ENCODE peak calls at places on chromosome 17, in seven cellular contexts. One of them, this sample, is unnamed.

GRCh38 chr17:16872836-16873653 is 98.9 kb downstream of the TNFRSF13B start:
- DNase-seq in mesendoderm: peak; percentile 61
- DNase-seq in myocyte: no peak
- DNase-seq in B cell: no peak
- DNase-seq in stomach: peak; percentile 45
- DNase-seq in CD4-positive, alpha-beta T cell: peak; percentile 40
- DNase-seq in cardiac fibroblast: peak; percentile 6
- DNase-seq in this sample: no peak

GRCh38 chr17:38750312-38751121 is 2.0 kb upstream of the PSMB3 start:
- DNase-seq in mesendoderm: peak; percentile 57
- DNase-seq in myocyte: no peak
- DNase-seq in B cell: no peak
- DNase-seq in stomach: no peak
- DNase-seq in CD4-positive, alpha-beta T cell: no peak
- DNase-seq in cardiac fibroblast: no peak
- DNase-seq in this sample: no peak

GRCh38 chr17:6045621-6046357 is 24.4 kb upstream of the WSCD1 start:
- DNase-seq in mesendoderm: peak; percentile 37
- DNase-seq in myocyte: no peak
- DNase-seq in B cell: no peak
- DNase-seq in stomach: no peak
- DNase-seq in CD4-positive, alpha-beta T cell: no peak
- DNase-seq in cardiac fibroblast: no peak
- DNase-seq in this sample: no peak

GRCh38 chr17:81516439-81516838 is 3.8 kb upstream of the ACTG1 start:
- DNase-seq in mesendoderm: no peak
- DNase-seq in myocyte: no peak
- DNase-seq in B cell: no peak
- DNase-seq in stomach: no peak
- DNase-seq in CD4-positive, alpha-beta T cell: no peak
- DNase-seq in cardiac fibroblast: no peak
- DNase-seq in this sample: no peak

GRCh38 chr17:2181206-2181983 is 122.2 kb downstream of the SMG6 start:
- DNase-seq in mesendoderm: peak; percentile 75
- DNase-seq in myocyte: peak; percentile 83
- DNase-seq in B cell: no peak
- DNase-seq in stomach: no peak
- DNase-seq in CD4-positive, alpha-beta T cell: no peak
- DNase-seq in cardiac fibroblast: peak; percentile 97
- DNase-seq in this sample: no peak

GRCh38 chr17:37478187-37478586 is 11.5 kb upstream of the DUSP14 start:
- DNase-seq in mesendoderm: no peak
- DNase-seq in myocyte: peak; percentile 56
- DNase-seq in B cell: no peak
- DNase-seq in stomach: no peak
- DNase-seq in CD4-positive, alpha-beta T cell: no peak
- DNase-seq in cardiac fibroblast: peak; percentile 85
- DNase-seq in this sample: no peak

GRCh38 chr17:48003686-48004120 is 32.8 kb downstream of the CDK5RAP3 start:
- DNase-seq in mesendoderm: peak; percentile 53
- DNase-seq in myocyte: no peak
- DNase-seq in B cell: no peak
- DNase-seq in stomach: no peak
- DNase-seq in CD4-positive, alpha-beta T cell: no peak
- DNase-seq in cardiac fibroblast: no peak
- DNase-seq in this sample: no peak

GRCh38 chr17:43591750-43592562 is 45.8 kb upstream of the ETV4 start:
- DNase-seq in mesendoderm: peak; percentile 86
- DNase-seq in myocyte: peak; percentile 69
- DNase-seq in B cell: no peak
- DNase-seq in stomach: peak; percentile 31
- DNase-seq in CD4-positive, alpha-beta T cell: no peak
- DNase-seq in cardiac fibroblast: peak; percentile 91
- DNase-seq in this sample: no peak

GRCh38 chr17:50372708-50373556 is at the start of the genes EME1 and MRPL27:
- DNase-seq in mesendoderm: peak; percentile 95
- DNase-seq in myocyte: peak; percentile 91
- DNase-seq in B cell: peak; percentile 89
- DNase-seq in stomach: peak; percentile 82
- DNase-seq in CD4-positive, alpha-beta T cell: peak; percentile 81
- DNase-seq in cardiac fibroblast: peak; percentile 83
- DNase-seq in this sample: peak; percentile 75

GRCh38 chr17:80068301-80069160 is 32.1 kb downstream of the CCDC40 start:
- DNase-seq in mesendoderm: peak; percentile 27
- DNase-seq in myocyte: no peak
- DNase-seq in B cell: no peak
- DNase-seq in stomach: peak; percentile 54
- DNase-seq in CD4-positive, alpha-beta T cell: no peak
- DNase-seq in cardiac fibroblast: peak; percentile 54
- DNase-seq in this sample: no peak

GRCh38 chr17:4710693-4711634 is 532 bp downstream of the ARRB2 start:
- DNase-seq in mesendoderm: no peak
- DNase-seq in myocyte: no peak
- DNase-seq in B cell: peak; percentile 61
- DNase-seq in stomach: peak; percentile 35
- DNase-seq in CD4-positive, alpha-beta T cell: peak; percentile 56
- DNase-seq in cardiac fibroblast: no peak
- DNase-seq in this sample: peak; percentile 78

GRCh38 chr17:50883850-50884291 is 17.7 kb upstream of the TOB1 start:
- DNase-seq in mesendoderm: no peak
- DNase-seq in myocyte: no peak
- DNase-seq in B cell: no peak
- DNase-seq in stomach: peak; percentile 53
- DNase-seq in CD4-positive, alpha-beta T cell: no peak
- DNase-seq in cardiac fibroblast: no peak
- DNase-seq in this sample: no peak

GRCh38 chr17:74532115-74532514 is 840 bp upstream of the CD300LB start:
- DNase-seq in mesendoderm: peak; percentile 39
- DNase-seq in myocyte: no peak
- DNase-seq in B cell: no peak
- DNase-seq in stomach: peak; percentile 35
- DNase-seq in CD4-positive, alpha-beta T cell: peak; percentile 16
- DNase-seq in cardiac fibroblast: no peak
- DNase-seq in this sample: no peak

GRCh38 chr17:41800601-41801373 is 11.0 kb downstream of the P3H4 start:
- DNase-seq in mesendoderm: peak; percentile 98
- DNase-seq in myocyte: no peak
- DNase-seq in B cell: no peak
- DNase-seq in stomach: peak; percentile 65
- DNase-seq in CD4-positive, alpha-beta T cell: no peak
- DNase-seq in cardiac fibroblast: peak; percentile 58
- DNase-seq in this sample: no peak

GRCh38 chr17:71260366-71260765 is 860.5 kb upstream of the SOX9 start:
- DNase-seq in mesendoderm: no peak
- DNase-seq in myocyte: peak; percentile 18
- DNase-seq in B cell: no peak
- DNase-seq in stomach: no peak
- DNase-seq in CD4-positive, alpha-beta T cell: no peak
- DNase-seq in cardiac fibroblast: no peak
- DNase-seq in this sample: no peak

GRCh38 chr17:1021147-1021546 is 24.2 kb downstream of the TIMM22 start:
- DNase-seq in mesendoderm: no peak
- DNase-seq in myocyte: no peak
- DNase-seq in B cell: no peak
- DNase-seq in stomach: no peak
- DNase-seq in CD4-positive, alpha-beta T cell: no peak
- DNase-seq in cardiac fibroblast: no peak
- DNase-seq in this sample: no peak